ENCODE peak calls at places on chromosome 4, in four cellular contexts. Z, I, K and Y are unnamed samples.

GRCh38 chr4:56681158-56681848 is at the start of gene HOPX:
- DNase-seq in Z (no peak), I (no peak), K (peak; percentile 13), Y (peak; percentile 15)

GRCh38 chr4:99665981-99666380 is 8.4 kb upstream of the C4orf54 start:
- DNase-seq in Z (no peak), I (no peak), K (no peak), Y (no peak)

GRCh38 chr4:156390599-156391296 is 437.1 kb upstream of the CTSO start:
- DNase-seq in Z (no peak), I (no peak), K (no peak), Y (no peak)

GRCh38 chr4:119300072-119300387 is 21.9 kb downstream of the FABP2 start:
- DNase-seq in Z (peak; percentile 59), I (peak; percentile 44), K (peak; percentile 13), Y (peak; percentile 68)

GRCh38 chr4:8308144-8308543 is 38.6 kb downstream of the HTRA3 start:
- DNase-seq in Z (no peak), I (no peak), K (no peak), Y (no peak)

GRCh38 chr4:101114936-101115372 is 232.4 kb downstream of the PPP3CA start:
- DNase-seq in Z (peak; percentile 83), I (no peak), K (no peak), Y (no peak)

GRCh38 chr4:139843643-139844042 is 178.0 kb downstream of the MGST2 start:
- DNase-seq in Z (no peak), I (no peak), K (no peak), Y (no peak)

GRCh38 chr4:101339332-101339731 is 8.0 kb downstream of the PPP3CA start:
- DNase-seq in Z (no peak), I (no peak), K (no peak), Y (no peak)

GRCh38 chr4:1207157-1207470 is 34.7 kb upstream of the SPON2 start:
- DNase-seq in Z (no peak), I (no peak), K (no peak), Y (no peak)

GRCh38 chr4:155705664-155706063 is 39.0 kb downstream of the GUCY1A1 start:
- DNase-seq in Z (peak; percentile 64), I (no peak), K (no peak), Y (peak; percentile 62)

GRCh38 chr4:171430495-171430894 is 382.7 kb upstream of the GALNTL6 start:
- DNase-seq in Z (no peak), I (no peak), K (no peak), Y (no peak)

GRCh38 chr4:171433674-171434073 is 379.5 kb upstream of the GALNTL6 start:
- DNase-seq in Z (no peak), I (no peak), K (no peak), Y (no peak)

DNA sequence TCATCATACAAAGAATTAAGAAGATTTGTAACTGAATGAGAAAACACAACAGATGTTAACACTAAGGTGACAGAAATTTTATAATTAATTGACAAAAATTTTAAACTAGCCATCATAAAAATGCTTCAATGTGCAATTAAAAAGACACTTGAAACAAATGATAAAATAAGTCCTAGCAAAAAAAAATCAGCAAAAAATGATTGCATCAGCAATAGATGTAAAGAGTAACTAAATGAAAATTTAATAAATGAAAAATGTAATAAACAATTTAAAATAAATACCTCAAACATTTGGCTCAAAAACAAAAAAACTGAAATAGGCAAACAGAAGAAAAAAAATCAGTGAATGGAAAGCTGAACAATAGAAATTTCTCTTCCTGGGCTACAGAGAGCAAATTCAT is 380.7 kb upstream of the GALNTL6 start:
- DNase-seq in Z (no peak), I (no peak), K (no peak), Y (no peak)
- H3K4me2 ChIP-seq in Z (no peak overlapping the region), I (no peak overlapping the region), K (no peak overlapping the region), Y (no peak overlapping the region)

DNA sequence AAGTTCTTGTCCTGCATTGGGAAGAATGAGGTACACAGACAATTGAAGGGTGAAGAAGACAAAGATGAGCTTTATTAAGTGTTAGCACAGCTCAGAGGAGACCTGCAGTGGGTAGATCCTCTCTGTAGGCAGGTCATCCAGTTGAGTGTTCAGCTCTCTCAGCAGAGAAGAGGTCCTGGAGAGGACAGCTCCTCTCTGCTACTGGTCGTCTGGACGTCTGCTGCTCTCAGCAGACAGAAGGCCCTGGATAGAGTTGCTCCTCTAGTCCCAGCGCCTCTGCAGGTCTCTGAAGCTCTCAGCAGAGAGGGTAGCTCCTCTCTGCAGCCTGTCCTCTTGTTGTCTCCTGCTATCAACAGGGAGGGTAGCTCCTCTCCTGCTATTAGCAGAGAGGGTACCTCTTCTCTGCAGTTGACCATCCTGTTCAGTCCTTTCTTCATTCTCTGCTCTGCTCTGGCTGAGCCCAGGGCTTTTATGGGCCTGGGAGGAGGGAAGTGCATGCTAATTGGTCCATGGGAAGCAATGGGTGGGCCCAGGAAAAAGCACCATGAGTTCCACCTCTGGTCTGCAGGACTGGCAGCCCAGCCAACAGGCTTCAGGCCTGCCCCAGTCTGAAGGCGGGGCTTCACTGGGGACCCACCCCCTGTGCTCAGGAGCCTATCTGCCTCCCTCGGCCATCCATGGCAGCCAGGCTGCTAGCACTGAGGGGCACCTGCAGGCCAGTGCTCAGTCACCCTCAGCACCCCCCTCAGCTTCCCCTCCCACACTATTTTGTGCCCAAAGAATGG is 54.1 kb upstream of the IBSP start:
- DNase-seq in Z (no peak), I (no peak), K (no peak), Y (no peak)
- TF ChIP-seq FOS in Z (no peak), I (no peak), K (no peak), Y (no peak)

GRCh38 chr4:76987153-76987562 is 37.6 kb downstream of the SEPTIN11 start:
- DNase-seq in Z (peak; percentile 99), I (no peak), K (no peak), Y (no peak)

GRCh38 chr4:76981649-76982048 is 32.1 kb downstream of the SEPTIN11 start:
- DNase-seq in Z (peak; percentile 68), I (no peak), K (no peak), Y (no peak)

GRCh38 chr4:76982638-76983579 is 33.4 kb downstream of the SEPTIN11 start:
- DNase-seq in Z (peak; percentile 54), I (peak; percentile 56), K (no peak), Y (no peak)

GRCh38 chr4:76984788-76985211 is 35.2 kb downstream of the SEPTIN11 start:
- DNase-seq in Z (peak; percentile 100), I (no peak), K (no peak), Y (peak; percentile 77)

DNA sequence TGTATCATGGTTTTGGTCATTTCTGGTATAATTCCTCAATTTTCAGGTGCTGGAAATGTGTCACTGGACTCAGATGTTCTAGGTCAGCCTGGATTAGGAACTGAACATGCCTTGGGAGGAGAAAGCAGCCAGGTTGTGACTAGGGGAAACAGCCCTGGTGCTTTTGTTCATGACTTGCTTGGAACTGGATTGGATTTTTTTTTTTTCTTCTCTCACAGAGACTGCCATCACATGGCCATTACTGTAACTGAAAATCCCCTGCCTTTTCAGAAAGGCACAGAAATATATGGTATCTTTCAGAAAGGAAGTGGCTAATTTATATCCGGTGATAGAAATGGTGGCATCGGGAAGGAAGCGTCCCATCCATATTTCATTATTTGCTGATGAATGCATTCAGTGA is 34.6 kb downstream of the SEPTIN11 start:
- DNase-seq in Z (peak; percentile 69), I (peak; percentile 16), K (peak; percentile 40), Y (peak; percentile 84)
- H3K4me2 ChIP-seq in Z (peak overlapping the region; percentile 60), I (no peak overlapping the region), K (peak overlapping the region; percentile 85), Y (peak overlapping the region; percentile 70)

GRCh38 chr4:170675568-170676262 is 586.0 kb upstream of the AADAT start:
- DNase-seq in Z (peak; percentile 2), I (no peak), K (no peak), Y (no peak)
- TF ChIP-seq FOS in Z (no peak), I (no peak), K (no peak), Y (no peak)

GRCh38 chr4:38503689-38504395 is 160.2 kb upstream of the KLF3 start:
- DNase-seq in Z (no peak), I (no peak), K (peak; percentile 86), Y (no peak)
- H3K4me2 ChIP-seq in Z (no peak overlapping the region), I (no peak overlapping the region), K (peak overlapping the region; percentile 65), Y (no peak overlapping the region)

DNA sequence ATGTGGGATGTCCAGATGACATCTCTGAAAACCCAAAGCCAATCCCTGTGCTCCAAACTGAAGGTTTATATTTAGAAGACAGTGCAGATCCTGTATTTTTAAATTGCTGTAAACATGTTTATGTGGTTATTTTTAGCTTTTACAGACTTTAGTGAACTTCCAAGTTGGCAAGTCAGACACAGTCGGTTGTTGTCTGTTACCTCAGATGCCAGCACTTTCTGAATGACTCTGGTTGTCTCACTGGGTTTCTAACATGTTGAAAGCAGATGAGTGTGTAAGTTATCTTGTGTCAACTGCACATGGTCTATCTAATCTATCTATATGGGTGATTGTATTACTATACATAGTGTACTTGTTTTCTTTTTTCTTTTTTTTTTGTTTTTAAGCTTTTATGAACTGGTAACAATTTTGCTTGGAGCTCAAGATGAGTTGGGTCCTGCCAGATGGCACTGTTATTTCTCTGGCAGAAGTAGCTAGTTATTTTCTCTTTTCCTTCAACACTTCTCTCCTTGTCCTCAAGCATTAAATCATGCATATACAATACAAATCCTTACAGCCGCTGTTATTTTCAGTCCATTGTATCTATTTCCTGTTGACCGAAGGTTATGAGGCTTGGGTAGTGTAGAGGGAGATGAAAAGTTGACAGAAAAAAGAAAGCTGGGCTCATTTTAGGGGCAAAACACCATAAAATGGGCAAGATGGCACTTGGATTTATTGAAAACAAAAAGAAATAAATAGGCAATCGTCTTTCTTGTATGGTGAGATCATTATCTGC is 66.3 kb downstream of the GAB1 start:
- DNase-seq in Z (no peak), I (no peak), K (no peak), Y (peak; percentile 86)
- TF ChIP-seq FOS in Z (no peak), I (no peak), K (no peak), Y (no peak)

GRCh38 chr4:76624271-76624681 is 189.2 kb downstream of the SHROOM3 start:
- DNase-seq in Z (peak; percentile 94), I (no peak), K (no peak), Y (no peak)

GRCh38 chr4:76623217-76624060 is 188.4 kb downstream of the SHROOM3 start:
- DNase-seq in Z (no peak), I (no peak), K (no peak), Y (no peak)

GRCh38 chr4:76622717-76623116 is 187.7 kb downstream of the SHROOM3 start:
- DNase-seq in Z (no peak), I (no peak), K (no peak), Y (no peak)

GRCh38 chr4:76626686-76627465 is 191.8 kb downstream of the SHROOM3 start:
- DNase-seq in Z (peak; percentile 13), I (peak; percentile 10), K (no peak), Y (peak; percentile 39)

DNA sequence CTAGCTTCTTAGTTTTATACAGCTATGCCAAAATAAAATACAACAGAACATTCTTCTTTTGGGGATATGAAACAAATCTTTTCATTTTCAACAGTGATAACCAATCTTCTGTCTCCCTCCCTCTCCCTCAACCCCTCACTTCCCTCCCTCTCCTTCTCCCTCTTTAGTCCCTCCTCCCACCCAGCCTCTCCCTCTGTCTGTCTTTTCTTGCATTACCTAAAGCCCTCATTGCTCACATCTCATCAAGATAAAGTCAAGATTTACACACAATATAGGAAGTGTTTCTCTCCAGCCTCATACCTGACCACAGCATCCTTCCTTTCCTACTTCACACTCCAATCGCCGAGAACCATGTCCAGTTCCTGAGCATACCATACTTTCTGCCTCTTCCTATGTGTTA is 190.3 kb downstream of the SHROOM3 start:
- DNase-seq in Z (no peak), I (no peak), K (no peak), Y (no peak)
- H3K4me2 ChIP-seq in Z (no peak overlapping the region), I (no peak overlapping the region), K (no peak overlapping the region), Y (no peak overlapping the region)